ENCODE peak calls at places on chromosomes 4 and X, in five cellular contexts. N is stimulated activated CD4-positive, alpha-beta T cell treated with anti-CD3 and anti-CD28 coated beads, Interleukin-4, amount 100 ng/mL, for 48 hours; J is NCI-H1105; H is neural crest cell; D is fibroblast of lung. X is an unnamed sample.

GRCh38 chr4:151569650-151570049 is 160.7 kb downstream of the FHIP1A start:
- DNase-seq in H (no peak), N (no peak), J (no peak), D (no peak), X (no peak)

GRCh38 chrX:72340572-72340971 is 34.9 kb upstream of the CITED1 start:
- DNase-seq in H (no peak), N (no peak), J (no peak), D (no peak), X (no peak)

GRCh38 chrX:53732797-53733196 is 46.3 kb upstream of the HUWE1 start:
- DNase-seq in N (no peak), D (no peak), J (no peak), H (no peak), X (no peak)

GRCh38 chr4:53702334-53703266 is 111.3 kb upstream of the LNX1 start:
- DNase-seq in D (peak; percentile 86), J (peak; percentile 57), H (peak; percentile 57), N (no peak), X (no peak)

GRCh38 chrX:20969565-20969964 is 404.7 kb upstream of the CNKSR2 start:
- DNase-seq in N (no peak), H (no peak), J (no peak), D (no peak), X (no peak)

GRCh38 chrX:97200454-97200853 is 316.7 kb downstream of the RPA4 start:
- DNase-seq in J (no peak), D (no peak), N (no peak), H (no peak), X (no peak)

GRCh38 chr4:5366421-5366820 is 315.1 kb downstream of the STK32B start:
- DNase-seq in J (no peak), N (no peak), H (no peak), D (peak; percentile 21), X (no peak)

GRCh38 chr4:108466936-108467902 is 153.2 kb upstream of the RPL34 start:
- DNase-seq in D (peak; percentile 96), N (no peak), J (no peak), H (no peak), X (peak; percentile 23)

GRCh38 chrX:9597361-9598035 is 132.6 kb downstream of the TBL1X start:
- DNase-seq in D (no peak), J (no peak), N (no peak), H (no peak), X (no peak)

GRCh38 chr4:48491514-48492176 is 1.6 kb downstream of the ZAR1 start:
- DNase-seq in H (no peak), N (no peak), D (no peak), J (no peak), X (no peak)

GRCh38 chr4:86934772-86935498 is at the start of gene AFF1:
- DNase-seq in J (peak; percentile 77), H (peak; percentile 80), D (peak; percentile 86), N (peak; percentile 80), X (peak; percentile 86)

GRCh38 chrX:120315776-120316175 is 4.5 kb upstream of the TMEM255A start:
- DNase-seq in H (no peak), N (no peak), D (no peak), J (no peak), X (no peak)

GRCh38 chr4:22502895-22503814 is 12.7 kb downstream of the ADGRA3 start:
- DNase-seq in H (no peak), J (no peak), D (peak; percentile 72), N (no peak), X (no peak)

GRCh38 chr4:141307241-141307689 is 86.6 kb downstream of the ZNF330 start:
- DNase-seq in N (peak; percentile 30), H (peak; percentile 39), D (peak; percentile 90), J (peak; percentile 3), X (peak; percentile 49)

GRCh38 chr4:73189274-73189810 is 69.3 kb downstream of the ANKRD17 start:
- DNase-seq in H (no peak), N (no peak), D (peak; percentile 75), J (no peak), X (no peak)

GRCh38 chrX:28324306-28324705 is 262.9 kb upstream of the IL1RAPL1 start:
- DNase-seq in J (no peak), H (no peak), N (no peak), D (no peak), X (no peak)

GRCh38 chr4:40307627-40308497 is 27.3 kb upstream of the CHRNA9 start:
- DNase-seq in J (no peak), D (no peak), H (no peak), N (peak; percentile 41), X (peak; percentile 62)

GRCh38 chr4:127809173-127809800 is 27.2 kb downstream of the HSPA4L start:
- DNase-seq in J (no peak), H (no peak), D (peak; percentile 10), N (no peak), X (no peak)

GRCh38 chr4:26252349-26252748 is 68.5 kb upstream of the RBPJ start:
- DNase-seq in J (no peak), N (no peak), D (peak; percentile 24), H (no peak), X (no peak)

GRCh38 chr4:84035568-84035967 is 463.5 kb downstream of the NKX6-1 start:
- DNase-seq in H (no peak), J (no peak), D (no peak), N (no peak), X (no peak)

GRCh38 chr4:105194328-105195231 is 47.9 kb downstream of the TET2 start:
- DNase-seq in J (no peak), D (peak; percentile 74), N (no peak), H (no peak), X (no peak)

GRCh38 chrX:41599507-41599906 is 89.3 kb upstream of the GPR34 start:
- DNase-seq in H (no peak), J (no peak), N (no peak), D (no peak), X (no peak)

GRCh38 chr4:88497859-88498409 is 25.6 kb downstream of the PYURF start:
- DNase-seq in D (no peak), J (no peak), N (no peak), H (no peak), X (no peak)

GRCh38 chr4:67638157-67638556 is 62.8 kb downstream of the UBA6 start:
- DNase-seq in N (no peak), J (no peak), H (no peak), D (no peak), X (no peak)

GRCh38 chr4:173801876-173802713 is 272.1 kb upstream of the HAND2 start:
- DNase-seq in J (no peak), N (no peak), H (no peak), D (peak; percentile 20), X (no peak)

GRCh38 chrX:71667328-71668247 is at the start of gene LOC101059915:
- DNase-seq in N (no peak), D (no peak), H (no peak), J (no peak), X (no peak)

GRCh38 chrX:150899191-150899757 is 806 bp upstream of the CD99L2 start:
- DNase-seq in N (peak; percentile 2), H (peak; percentile 5), J (peak; percentile 23), D (peak; percentile 15), X (peak; percentile 6)

X was measured in activated T-helper 1 cell treated with anti-CD3 and anti-CD28 coated beads, Interleukin-12 subunit alpha, Interleukin-12 subunit beta, Interleukin-2, Interleukin-4 antibody, amounts not matched to agents 30 ng/mL and 10 ng/mL and 1 ng/mL, durations not matched to agents 14 hours and 24 hours and 36 hours.